ENCODE peak calls at places on chromosomes 2 and 18, in seven cellular contexts. One of them, this sample, is unnamed.

GRCh38 chr2:54042908-54043620 is 72.3 kb upstream of the PSME4 start:
- DNase-seq in A549: no peak
- DNase-seq in IMR-90: no peak
- DNase-seq in GM12878: no peak
- DNase-seq in H1: no peak
- DNase-seq in HepG2: no peak
- DNase-seq in HCT116: no peak
- DNase-seq in this sample: no peak

GRCh38 chr2:173441222-173441621 is 86.5 kb downstream of the CDCA7 start:
- DNase-seq in H1: no peak
- DNase-seq in IMR-90: peak
- DNase-seq in HepG2: no peak
- DNase-seq in HCT116: no peak
- DNase-seq in GM12878: no peak
- DNase-seq in A549: no peak
- DNase-seq in this sample: no peak

GRCh38 chr2:28544405-28544914 is 48.6 kb downstream of the PLB1 start:
- DNase-seq in A549: no peak
- DNase-seq in IMR-90: no peak
- DNase-seq in H1: no peak
- DNase-seq in GM12878: no peak
- DNase-seq in HepG2: peak
- DNase-seq in HCT116: no peak
- DNase-seq in this sample: no peak

GRCh38 chr2:140270229-140270628 is 1490.0 kb upstream of the NXPH2 start:
- DNase-seq in HepG2: no peak
- DNase-seq in GM12878: no peak
- DNase-seq in IMR-90: no peak
- DNase-seq in HCT116: no peak
- DNase-seq in H1: no peak
- DNase-seq in A549: no peak
- DNase-seq in this sample: no peak

GRCh38 chr18:35889677-35890076 is 82.8 kb upstream of the RMP24 start:
- DNase-seq in GM12878: no peak
- DNase-seq in HepG2: no peak
- DNase-seq in IMR-90: no peak
- DNase-seq in H1: no peak
- DNase-seq in HCT116: no peak
- DNase-seq in A549: no peak
- DNase-seq in this sample: no peak

GRCh38 chr18:23228102-23229051 is 93.1 kb downstream of the CABLES1 start:
- DNase-seq in A549: no peak
- DNase-seq in GM12878: peak
- DNase-seq in H1: no peak
- DNase-seq in HepG2: no peak
- DNase-seq in IMR-90: peak
- DNase-seq in HCT116: no peak
- DNase-seq in this sample: no peak

GRCh38 chr2:134379293-134379692 is 125.4 kb downstream of the MGAT5 start:
- DNase-seq in A549: no peak
- DNase-seq in HCT116: no peak
- DNase-seq in H1: no peak
- DNase-seq in GM12878: no peak
- DNase-seq in IMR-90: peak
- DNase-seq in HepG2: no peak
- DNase-seq in this sample: no peak

GRCh38 chr2:101307503-101307902 is 998 bp downstream of the RNF149 start:
- DNase-seq in A549: no peak
- DNase-seq in HepG2: no peak
- DNase-seq in H1: no peak
- DNase-seq in GM12878: no peak
- DNase-seq in HCT116: no peak
- DNase-seq in IMR-90: no peak
- DNase-seq in this sample: no peak

GRCh38 chr2:113285816-113286215 is 7.1 kb upstream of the PAX8 start:
- DNase-seq in GM12878: no peak
- DNase-seq in A549: no peak
- DNase-seq in IMR-90: no peak
- DNase-seq in HepG2: no peak
- DNase-seq in HCT116: no peak
- DNase-seq in H1: no peak
- DNase-seq in this sample: no peak

GRCh38 chr2:123958011-123958410 is 67.1 kb upstream of the CNTNAP5 start:
- DNase-seq in HCT116: no peak
- DNase-seq in H1: no peak
- DNase-seq in HepG2: no peak
- DNase-seq in A549: no peak
- DNase-seq in IMR-90: no peak
- DNase-seq in GM12878: no peak
- DNase-seq in this sample: no peak

GRCh38 chr2:128440087-128440665 is 121.5 kb upstream of the HS6ST1 start:
- DNase-seq in A549: no peak
- DNase-seq in HCT116: no peak
- DNase-seq in GM12878: no peak
- DNase-seq in IMR-90: no peak
- DNase-seq in H1: peak
- DNase-seq in HepG2: no peak
- DNase-seq in this sample: no peak

GRCh38 chr2:127134833-127135830 is 28.2 kb upstream of the BIN1 start:
- DNase-seq in IMR-90: no peak
- DNase-seq in A549: no peak
- DNase-seq in HCT116: no peak
- DNase-seq in HepG2: no peak
- DNase-seq in H1: peak
- DNase-seq in GM12878: no peak
- DNase-seq in this sample: no peak

GRCh38 chr18:24831871-24832665 is 371.6 kb downstream of the HRH4 start:
- DNase-seq in GM12878: no peak
- DNase-seq in HepG2: no peak
- DNase-seq in A549: no peak
- DNase-seq in IMR-90: no peak
- DNase-seq in HCT116: no peak
- DNase-seq in H1: no peak
- DNase-seq in this sample: no peak

GRCh38 chr2:127508621-127509034 is 17.7 kb downstream of the IWS1 start:
- DNase-seq in HepG2: peak
- DNase-seq in H1: no peak
- DNase-seq in GM12878: no peak
- DNase-seq in HCT116: peak
- DNase-seq in A549: peak
- DNase-seq in IMR-90: peak
- DNase-seq in this sample: peak

GRCh38 chr2:10398496-10398895 is 49.6 kb downstream of the ODC1 start:
- DNase-seq in A549: no peak
- DNase-seq in H1: no peak
- DNase-seq in HCT116: no peak
- DNase-seq in GM12878: no peak
- DNase-seq in HepG2: no peak
- DNase-seq in IMR-90: no peak
- DNase-seq in this sample: no peak

GRCh38 chr2:238939074-238939473 is 91.2 kb downstream of the TWIST2 start:
- DNase-seq in HepG2: no peak
- DNase-seq in GM12878: no peak
- DNase-seq in A549: no peak
- DNase-seq in IMR-90: no peak
- DNase-seq in H1: no peak
- DNase-seq in HCT116: no peak
- DNase-seq in this sample: no peak

GRCh38 chr2:4533806-4534205 is 830.4 kb downstream of the DCDC2C start:
- DNase-seq in GM12878: no peak
- DNase-seq in HCT116: no peak
- DNase-seq in A549: no peak
- DNase-seq in IMR-90: no peak
- DNase-seq in H1: no peak
- DNase-seq in HepG2: no peak
- DNase-seq in this sample: no peak

GRCh38 chr2:162221064-162221463 is 22.2 kb downstream of the FAP start:
- DNase-seq in A549: peak
- DNase-seq in HepG2: peak
- DNase-seq in IMR-90: peak
- DNase-seq in H1: peak
- DNase-seq in GM12878: no peak
- DNase-seq in HCT116: peak
- DNase-seq in this sample: peak

GRCh38 chr2:14514001-14514400 is 118.5 kb upstream of the LRATD1 start:
- DNase-seq in IMR-90: no peak
- DNase-seq in HepG2: no peak
- DNase-seq in GM12878: no peak
- DNase-seq in A549: no peak
- DNase-seq in H1: no peak
- DNase-seq in HCT116: no peak
- DNase-seq in this sample: no peak

GRCh38 chr2:189336276-189336975 is 104.8 kb upstream of the WDR75 start:
- DNase-seq in GM12878: no peak
- DNase-seq in H1: no peak
- DNase-seq in A549: no peak
- DNase-seq in IMR-90: peak
- DNase-seq in HCT116: no peak
- DNase-seq in HepG2: no peak
- DNase-seq in this sample: no peak

GRCh38 chr2:1047485-1047884 is 96.8 kb downstream of the SNTG2 start:
- DNase-seq in HepG2: peak
- DNase-seq in HCT116: no peak
- DNase-seq in A549: no peak
- DNase-seq in GM12878: no peak
- DNase-seq in H1: no peak
- DNase-seq in IMR-90: no peak
- DNase-seq in this sample: no peak

GRCh38 chr2:188291617-188292445 is at the start of gene GULP1:
- DNase-seq in IMR-90: peak
- DNase-seq in GM12878: no peak
- DNase-seq in H1: peak
- DNase-seq in HCT116: no peak
- DNase-seq in A549: peak
- DNase-seq in HepG2: peak
- DNase-seq in this sample: peak

GRCh38 chr18:22467760-22468553 is 50.2 kb upstream of the CTAGE1 start:
- DNase-seq in H1: no peak
- DNase-seq in IMR-90: peak
- DNase-seq in HepG2: no peak
- DNase-seq in HCT116: peak
- DNase-seq in A549: peak
- DNase-seq in GM12878: no peak
- DNase-seq in this sample: no peak

GRCh38 chr2:100703744-100704143 is 116.2 kb upstream of the NPAS2 start:
- DNase-seq in A549: no peak
- DNase-seq in HepG2: no peak
- DNase-seq in HCT116: no peak
- DNase-seq in IMR-90: no peak
- DNase-seq in H1: peak
- DNase-seq in GM12878: no peak
- DNase-seq in this sample: no peak

GRCh38 chr2:13050764-13051163 is 334.0 kb downstream of the TRIB2 start:
- DNase-seq in H1: no peak
- DNase-seq in HCT116: no peak
- DNase-seq in GM12878: no peak
- DNase-seq in IMR-90: peak
- DNase-seq in A549: no peak
- DNase-seq in HepG2: no peak
- DNase-seq in this sample: no peak
- TF ChIP-seq CEBPB in H1: no peak
- TF ChIP-seq CEBPB in HCT116: peak
- TF ChIP-seq CEBPB in GM12878: no peak
- TF ChIP-seq CEBPB in IMR-90: peak
- TF ChIP-seq CEBPB in A549: no peak
- TF ChIP-seq CEBPB in HepG2: no peak
- TF ChIP-seq CEBPB in this sample: peak

DNA sequence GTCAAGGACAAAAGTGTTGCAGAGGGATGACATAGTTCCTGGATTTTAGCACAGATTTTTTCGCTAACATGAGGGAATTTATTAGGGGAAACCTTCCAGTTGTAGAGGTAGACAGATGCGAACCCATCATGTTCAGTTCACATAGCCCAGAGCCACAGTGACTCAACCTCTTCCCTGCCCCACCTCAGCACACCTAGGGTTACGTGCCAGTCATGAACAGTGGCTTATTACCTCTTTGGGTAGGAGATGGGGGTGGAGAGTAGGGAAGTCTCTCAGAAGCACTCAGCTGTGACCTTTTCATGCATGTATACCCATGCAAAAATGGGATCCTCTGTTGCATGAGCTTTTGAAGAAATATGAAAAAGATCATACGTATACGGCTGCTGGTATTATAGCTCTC is 4.7 kb downstream of the TANC1 start:
- DNase-seq in A549: no peak
- DNase-seq in H1: no peak
- DNase-seq in HepG2: no peak
- DNase-seq in HCT116: no peak
- DNase-seq in IMR-90: no peak
- DNase-seq in GM12878: no peak
- DNase-seq in this sample: no peak
- TF ChIP-seq CEBPB in A549: no peak
- TF ChIP-seq CEBPB in H1: no peak
- TF ChIP-seq CEBPB in HepG2: no peak
- TF ChIP-seq CEBPB in HCT116: no peak
- TF ChIP-seq CEBPB in IMR-90: no peak
- TF ChIP-seq CEBPB in GM12878: no peak
- TF ChIP-seq CEBPB in this sample: no peak

DNA sequence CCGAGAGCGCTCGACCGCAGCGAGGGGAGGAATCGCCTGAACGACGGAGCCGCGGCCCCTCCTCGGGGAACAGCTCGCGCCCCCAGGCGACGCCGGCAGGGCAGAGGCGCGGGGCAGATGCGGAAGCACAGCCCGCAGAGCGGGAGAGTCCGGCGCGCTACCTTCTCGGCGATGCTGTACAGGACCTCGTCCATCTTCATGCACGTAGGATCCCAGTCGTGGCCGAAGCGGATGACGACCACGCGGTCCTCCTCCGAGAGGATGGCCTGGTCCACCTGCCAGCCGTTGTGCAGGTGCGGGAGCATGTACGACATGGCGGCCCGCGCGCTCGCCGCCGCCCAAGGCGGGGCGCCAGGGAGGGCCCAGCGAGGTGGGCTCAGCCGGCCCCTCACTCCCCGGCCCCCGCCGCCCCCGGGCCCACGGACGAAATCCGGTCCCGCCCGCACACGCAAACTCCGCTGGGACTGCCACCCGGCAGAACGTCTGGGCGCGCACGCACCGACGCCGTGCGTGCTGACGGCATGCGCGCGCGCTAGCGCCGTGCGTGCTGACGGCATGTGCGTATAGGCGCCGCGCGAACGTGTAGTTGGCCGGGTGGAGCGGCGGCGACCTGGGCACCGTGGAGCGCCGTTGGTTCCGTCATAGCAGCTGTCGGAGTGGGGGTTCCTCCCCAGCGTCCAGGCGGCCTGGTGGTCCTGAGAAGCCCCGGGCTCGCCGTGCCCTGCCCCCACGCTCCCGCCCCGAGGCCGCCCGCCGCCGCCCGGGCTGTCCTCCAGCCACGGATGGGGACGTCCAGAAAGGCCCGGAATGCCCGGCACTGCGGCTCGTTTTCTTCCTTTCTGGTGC is at the start of gene TXNL4A:
- DNase-seq in HCT116: no peak
- DNase-seq in IMR-90: peak
- DNase-seq in GM12878: peak
- DNase-seq in A549: peak
- DNase-seq in H1: peak
- DNase-seq in HepG2: peak
- DNase-seq in this sample: peak
- TF ChIP-seq CEBPB in HCT116: no peak
- TF ChIP-seq CEBPB in IMR-90: no peak
- TF ChIP-seq CEBPB in GM12878: no peak
- TF ChIP-seq CEBPB in A549: no peak
- TF ChIP-seq CEBPB in H1: no peak
- TF ChIP-seq CEBPB in HepG2: no peak
- TF ChIP-seq CEBPB in this sample: no peak

GRCh38 chr18:48314694-48315093 is 94.5 kb downstream of the ZBTB7C start:
- DNase-seq in HCT116: no peak
- DNase-seq in HepG2: no peak
- DNase-seq in A549: no peak
- DNase-seq in IMR-90: no peak
- DNase-seq in GM12878: no peak
- DNase-seq in H1: no peak
- DNase-seq in this sample: no peak
- TF ChIP-seq CEBPB in HCT116: no peak
- TF ChIP-seq CEBPB in HepG2: no peak
- TF ChIP-seq CEBPB in A549: no peak
- TF ChIP-seq CEBPB in IMR-90: no peak
- TF ChIP-seq CEBPB in GM12878: no peak
- TF ChIP-seq CEBPB in H1: no peak
- TF ChIP-seq CEBPB in this sample: no peak

This sample was measured in K562.